ENCODE peak calls at places on chromosomes 5 and 9, in ten cellular contexts. M is HCT116, T is GM23338, H is GM23248, J is tibial artery, R is substantia nigra, G is transverse colon, K is esophagus squamous epithelium, C is thyroid gland, X is heart right ventricle. I is an unnamed sample.

GRCh38 chr9:89422151-89422918 is 75.6 kb downstream of the SEMA4D start:
- DNase-seq in H (peak; percentile 65), C (no peak), R (no peak), G (no peak), X (no peak), M (no peak), K (no peak), T (no peak), J (no peak), I (peak; percentile 42)

GRCh38 chr5:178330791-178331404 is 98.3 kb upstream of the PHYKPL start:
- DNase-seq in X (peak; percentile 56), C (peak; percentile 57), M (no peak), T (no peak), R (peak; percentile 41), H (no peak), K (no peak), G (no peak), J (no peak), I (no peak)

GRCh38 chr5:72779520-72779919 is 36.9 kb upstream of the TNPO1 start:
- DNase-seq in M (no peak), C (no peak), J (no peak), X (no peak), G (no peak), H (no peak), R (no peak), K (no peak), T (no peak), I (no peak)

GRCh38 chr5:172717481-172718195 is 53.4 kb downstream of the DUSP1 start:
- DNase-seq in X (no peak), C (no peak), T (no peak), J (no peak), M (no peak), R (no peak), H (no peak), K (no peak), G (no peak), I (no peak)

GRCh38 chr5:14665110-14665822 is 748 bp downstream of the OTULIN start:
- DNase-seq in H (peak; percentile 59), G (peak; percentile 65), M (no peak), C (peak; percentile 30), K (no peak), X (peak; percentile 32), J (no peak), T (peak; percentile 60), R (peak; percentile 9), I (no peak)

GRCh38 chr5:33241826-33242225 is 198.9 kb upstream of the TARS1 start:
- DNase-seq in J (no peak), C (no peak), T (no peak), X (no peak), K (no peak), H (no peak), R (no peak), M (no peak), G (no peak), I (no peak)

GRCh38 chr5:10536931-10537579 is 26.8 kb upstream of the ANKRD33B start:
- DNase-seq in G (no peak), K (no peak), X (no peak), C (no peak), M (no peak), H (no peak), J (no peak), T (no peak), R (no peak), I (no peak)

GRCh38 chr5:43041669-43042175 is 1.6 kb upstream of the ANXA2R start:
- DNase-seq in G (peak; percentile 63), C (peak; percentile 37), X (peak; percentile 69), H (peak; percentile 90), K (no peak), T (peak; percentile 57), R (peak; percentile 73), M (no peak), J (peak; percentile 81), I (no peak)

GRCh38 chr5:179818746-179819295 is 1.9 kb upstream of the SQSTM1 start:
- DNase-seq in M (peak; percentile 72), T (peak; percentile 85), G (peak; percentile 97), H (peak; percentile 94), K (peak; percentile 82), X (peak; percentile 96), R (peak; percentile 94), J (peak; percentile 98), C (peak; percentile 97), I (peak; percentile 85)

GRCh38 chr5:179815491-179816249 is 5.0 kb upstream of the SQSTM1 start:
- DNase-seq in T (no peak), M (no peak), R (no peak), G (no peak), J (peak; percentile 64), X (no peak), C (no peak), K (no peak), H (no peak), I (no peak)

GRCh38 chr5:179814090-179814489 is 6.6 kb upstream of the SQSTM1 start:
- DNase-seq in K (no peak), R (no peak), C (no peak), X (no peak), G (no peak), H (no peak), M (no peak), J (no peak), T (no peak), I (no peak)

GRCh38 chr5:179817071-179817840 is 3.4 kb upstream of the SQSTM1 start:
- DNase-seq in H (peak; percentile 46), X (no peak), M (no peak), K (no peak), C (no peak), R (no peak), G (no peak), J (no peak), T (peak; percentile 58), I (no peak)

DNA sequence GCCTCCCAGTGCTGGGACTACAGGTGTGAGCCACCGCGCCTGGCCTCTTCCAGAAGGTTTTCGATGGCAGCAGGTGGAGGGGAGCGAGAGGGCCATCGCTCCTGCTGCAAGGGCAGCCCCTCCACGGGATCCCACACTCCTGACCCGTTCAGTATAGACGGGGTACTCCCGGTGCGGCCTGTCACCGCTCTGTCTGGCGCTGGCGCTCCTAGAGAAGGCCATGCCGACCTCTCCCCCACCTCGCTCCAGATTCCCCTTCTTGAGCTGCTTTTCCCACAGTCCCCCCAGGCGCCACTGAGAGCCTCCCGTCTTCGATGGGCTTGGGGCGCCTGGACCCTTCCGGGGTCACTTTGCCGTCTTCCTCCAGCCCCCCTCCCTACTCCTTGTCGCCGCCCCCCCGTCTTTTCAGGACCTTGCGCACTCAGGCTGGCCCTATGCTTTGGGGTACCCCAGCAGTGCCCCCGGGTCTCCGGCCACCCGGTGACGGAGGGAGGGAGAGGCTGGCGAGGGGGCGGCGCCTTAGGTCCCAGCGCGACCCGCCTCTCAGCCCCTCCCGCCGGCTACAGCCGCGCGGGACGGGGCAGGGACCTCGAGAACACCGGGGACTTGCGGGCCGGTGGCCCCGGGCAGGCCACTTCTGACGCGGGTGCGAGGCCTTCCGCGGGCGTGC is 4.2 kb upstream of the SQSTM1 start:
- DNase-seq in C (no peak), M (no peak), X (no peak), J (no peak), R (no peak), K (no peak), G (no peak), H (peak; percentile 26), T (peak; percentile 74), I (no peak)
- H3K27ac ChIP-seq in C (peak overlapping the region; percentile 67), M (no peak overlapping the region), X (peak overlapping the region; percentile 100), J (peak overlapping the region; percentile 100), R (no peak overlapping the region), K (peak overlapping the region; percentile 100), G (peak overlapping the region; percentile 100), H (no peak overlapping the region), T (no peak overlapping the region), I (no peak overlapping the region)

DNA sequence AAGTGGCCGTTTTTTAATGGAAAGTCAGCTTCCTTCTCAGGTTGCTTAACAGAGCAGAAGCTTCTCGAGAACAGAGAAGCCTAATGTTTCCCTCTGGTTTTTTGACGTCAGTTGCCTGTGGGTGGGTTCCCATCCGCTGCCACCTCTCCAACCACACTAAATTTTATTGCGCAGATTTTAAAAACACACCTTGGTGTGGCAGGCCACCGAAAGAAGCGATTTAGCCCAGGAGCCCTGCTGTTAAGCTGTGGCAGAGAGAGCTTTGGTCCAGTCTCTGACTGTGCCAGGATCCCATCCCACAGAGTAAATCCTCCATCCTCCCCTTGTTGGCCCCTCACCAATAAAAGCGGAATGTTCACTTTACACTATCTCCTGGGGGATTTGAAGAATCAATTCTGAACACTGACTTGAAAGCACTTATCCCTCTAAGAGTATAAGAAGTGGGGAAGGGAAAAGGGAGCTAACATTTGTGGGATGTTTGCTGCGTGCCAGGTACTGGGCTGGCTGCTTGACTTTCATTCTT is 181.6 kb downstream of the AOPEP start:
- DNase-seq in H (no peak), X (peak; percentile 26), J (no peak), C (no peak), G (no peak), M (no peak), R (no peak), K (no peak), T (no peak), I (no peak)
- H3K27ac ChIP-seq in H (no peak overlapping the region), X (peak overlapping the region; percentile 34), J (peak overlapping the region; percentile 58), C (no peak overlapping the region), G (peak overlapping the region; percentile 46), M (no peak overlapping the region), R (peak overlapping the region; percentile 91), K (peak overlapping the region; percentile 48), T (no peak overlapping the region), I (no peak overlapping the region)

GRCh38 chr9:77647267-77647658 is 859 bp downstream of the GNA14 start:
- DNase-seq in R (no peak), H (no peak), X (no peak), K (no peak), C (no peak), J (no peak), T (no peak), G (no peak), M (no peak), I (no peak)
- H3K27ac ChIP-seq in R (no peak overlapping the region), H (no peak overlapping the region), X (peak overlapping the region; percentile 57), K (peak overlapping the region; percentile 60), C (peak overlapping the region; percentile 91), J (no peak overlapping the region), T (no peak overlapping the region), G (no peak overlapping the region), M (no peak overlapping the region), I (no peak overlapping the region)

GRCh38 chr5:151678713-151679112 is 8.0 kb downstream of the SPARC start:
- DNase-seq in R (no peak), J (no peak), M (no peak), H (peak; percentile 52), K (no peak), T (no peak), C (no peak), G (no peak), X (no peak), I (no peak)

GRCh38 chr5:151675956-151676712 is 10.6 kb downstream of the SPARC start:
- DNase-seq in C (no peak), K (no peak), M (no peak), T (peak; percentile 18), J (no peak), R (no peak), X (no peak), H (peak; percentile 40), G (no peak), I (no peak)

GRCh38 chr5:151675225-151675955 is 11.3 kb downstream of the SPARC start:
- DNase-seq in H (peak; percentile 55), T (peak; percentile 51), J (no peak), K (no peak), X (no peak), G (no peak), R (no peak), M (no peak), C (no peak), I (no peak)

GRCh38 chr5:151678146-151678545 is 8.6 kb downstream of the SPARC start:
- DNase-seq in T (no peak), H (peak; percentile 88), K (no peak), M (no peak), C (no peak), J (no peak), X (peak; percentile 54), G (no peak), R (no peak), I (no peak)

GRCh38 chr5:151676719-151677118 is 10.0 kb downstream of the SPARC start:
- DNase-seq in H (peak; percentile 53), K (no peak), X (no peak), C (no peak), G (no peak), T (no peak), M (no peak), R (no peak), J (no peak), I (no peak)
- H3K27ac ChIP-seq in H (peak overlapping the region; percentile 99), K (peak overlapping the region; percentile 81), X (peak overlapping the region; percentile 87), C (peak overlapping the region; percentile 78), G (peak overlapping the region; percentile 66), T (peak overlapping the region; percentile 84), M (no peak overlapping the region), R (peak overlapping the region; percentile 52), J (peak overlapping the region; percentile 91), I (no peak overlapping the region)